ENCODE peak calls at places on chromosomes 16 and 17, in four cellular contexts. P, R, Q and I are unnamed samples.

GRCh38 chr17:57552114-57552601 is 192.9 kb downstream of the CCDC182 start:
- DNase-seq in P (peak), R (no peak), Q (no peak), I (no peak)

GRCh38 chr17:79438936-79439335 is 171.9 kb downstream of the RBFOX3 start:
- DNase-seq in P (no peak), R (no peak), Q (no peak), I (no peak)

GRCh38 chr16:57357330-57358151 is 1.0 kb upstream of the CCL22 start:
- DNase-seq in P (no peak), R (no peak), Q (no peak), I (no peak)

GRCh38 chr17:40582328-40582901 is 17.1 kb upstream of the CCR7 start:
- DNase-seq in P (no peak), R (no peak), Q (peak), I (peak)

GRCh38 chr16:71203631-71204030 is 26.9 kb downstream of the HYDIN start:
- DNase-seq in P (no peak), R (no peak), Q (no peak), I (no peak)

GRCh38 chr17:64015447-64015846 is 5.0 kb downstream of the ICAM2 start:
- DNase-seq in P (no peak), R (no peak), Q (no peak), I (no peak)

GRCh38 chr16:11955713-11956123 is 9.3 kb upstream of the TNFRSF17 start:
- DNase-seq in P (no peak), R (no peak), Q (no peak), I (peak)

GRCh38 chr16:57575468-57576277 is 33.2 kb downstream of the ADGRG5 start:
- DNase-seq in P (no peak), R (no peak), Q (no peak), I (no peak)

GRCh38 chr17:45197108-45197507 is 24.6 kb upstream of the FMNL1 start:
- DNase-seq in P (no peak), R (no peak), Q (no peak), I (no peak)

GRCh38 chr17:45200701-45201100 is 21.0 kb upstream of the FMNL1 start:
- DNase-seq in P (peak), R (no peak), Q (no peak), I (peak)

GRCh38 chr17:45197555-45198334 is 23.9 kb upstream of the FMNL1 start:
- DNase-seq in P (peak), R (peak), Q (peak), I (peak)

GRCh38 chr17:45201457-45201856 is 20.2 kb upstream of the FMNL1 start:
- DNase-seq in P (no peak), R (no peak), Q (no peak), I (no peak)
- TF ChIP-seq CTCF in P (no peak), R (no peak), Q (no peak), I (no peak)

GRCh38 chr17:7477392-7478275 is 1.8 kb downstream of the ZBTB4 start:
- DNase-seq in P (peak), R (no peak), Q (no peak), I (no peak)
- H3K4me3 ChIP-seq in P (peak), R (no peak), Q (peak), I (peak)

DNA sequence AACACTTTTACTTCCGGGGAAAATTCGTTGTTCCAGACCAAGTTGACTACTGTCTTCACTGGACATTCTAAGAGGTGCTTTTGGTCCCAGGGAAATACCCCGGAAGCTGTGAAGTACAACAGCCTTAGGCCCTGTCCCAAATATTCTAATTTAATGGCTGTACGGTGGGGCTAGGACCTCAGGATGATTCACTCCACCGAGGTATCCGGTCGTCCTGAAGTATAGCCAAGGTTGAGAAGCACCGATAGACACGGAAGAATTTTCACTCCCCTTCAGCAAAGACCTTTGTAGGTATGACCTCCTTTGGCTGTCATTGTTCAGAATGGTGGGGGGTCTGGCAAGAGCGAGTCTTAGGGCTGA is 34.9 kb upstream of the ARL4D start:
- DNase-seq in P (no peak), R (no peak), Q (no peak), I (no peak)
- TF ChIP-seq POLR2A in P (no peak), R (no peak), Q (no peak), I (no peak)

GRCh38 chr16:2465653-2466415 is 5.3 kb upstream of the NTN3 start:
- DNase-seq in P (no peak), R (no peak), Q (no peak), I (no peak)
- TF ChIP-seq CTCF in P (no peak), R (no peak), Q (no peak), I (no peak)

GRCh38 chr17:38585056-38585804 is 20.5 kb downstream of the SRCIN1 start:
- DNase-seq in P (no peak), R (no peak), Q (no peak), I (no peak)
- H3K4me3 ChIP-seq in P (no peak), R (no peak), Q (no peak), I (no peak)

GRCh38 chr17:76568771-76569170 is 16.9 kb downstream of the ST6GALNAC2 start:
- DNase-seq in P (no peak), R (no peak), Q (no peak), I (no peak)

GRCh38 chr17:76567634-76568432 is 17.8 kb downstream of the ST6GALNAC2 start:
- DNase-seq in P (peak), R (no peak), Q (no peak), I (no peak)

GRCh38 chr17:76566613-76566943 is 19.1 kb downstream of the ST6GALNAC2 start:
- DNase-seq in P (no peak), R (no peak), Q (no peak), I (no peak)

GRCh38 chr17:76566988-76567431 is 18.6 kb downstream of the ST6GALNAC2 start:
- DNase-seq in P (no peak), R (no peak), Q (no peak), I (no peak)

GRCh38 chr17:76565728-76566612 is 19.7 kb downstream of the ST6GALNAC2 start:
- DNase-seq in P (no peak), R (no peak), Q (no peak), I (no peak)
- TF ChIP-seq POLR2A in P (no peak), R (no peak), Q (no peak), I (no peak)

GRCh38 chr17:66449418-66449977 is 147.1 kb downstream of the PRKCA start:
- DNase-seq in P (no peak), R (no peak), Q (no peak), I (no peak)

GRCh38 chr17:66450857-66451158 is 148.4 kb downstream of the PRKCA start:
- DNase-seq in P (no peak), R (no peak), Q (no peak), I (no peak)

GRCh38 chr17:66448008-66448644 is 145.7 kb downstream of the PRKCA start:
- DNase-seq in P (no peak), R (no peak), Q (no peak), I (no peak)

GRCh38 chr17:66450008-66450856 is 147.8 kb downstream of the PRKCA start:
- DNase-seq in P (no peak), R (no peak), Q (no peak), I (no peak)

DNA sequence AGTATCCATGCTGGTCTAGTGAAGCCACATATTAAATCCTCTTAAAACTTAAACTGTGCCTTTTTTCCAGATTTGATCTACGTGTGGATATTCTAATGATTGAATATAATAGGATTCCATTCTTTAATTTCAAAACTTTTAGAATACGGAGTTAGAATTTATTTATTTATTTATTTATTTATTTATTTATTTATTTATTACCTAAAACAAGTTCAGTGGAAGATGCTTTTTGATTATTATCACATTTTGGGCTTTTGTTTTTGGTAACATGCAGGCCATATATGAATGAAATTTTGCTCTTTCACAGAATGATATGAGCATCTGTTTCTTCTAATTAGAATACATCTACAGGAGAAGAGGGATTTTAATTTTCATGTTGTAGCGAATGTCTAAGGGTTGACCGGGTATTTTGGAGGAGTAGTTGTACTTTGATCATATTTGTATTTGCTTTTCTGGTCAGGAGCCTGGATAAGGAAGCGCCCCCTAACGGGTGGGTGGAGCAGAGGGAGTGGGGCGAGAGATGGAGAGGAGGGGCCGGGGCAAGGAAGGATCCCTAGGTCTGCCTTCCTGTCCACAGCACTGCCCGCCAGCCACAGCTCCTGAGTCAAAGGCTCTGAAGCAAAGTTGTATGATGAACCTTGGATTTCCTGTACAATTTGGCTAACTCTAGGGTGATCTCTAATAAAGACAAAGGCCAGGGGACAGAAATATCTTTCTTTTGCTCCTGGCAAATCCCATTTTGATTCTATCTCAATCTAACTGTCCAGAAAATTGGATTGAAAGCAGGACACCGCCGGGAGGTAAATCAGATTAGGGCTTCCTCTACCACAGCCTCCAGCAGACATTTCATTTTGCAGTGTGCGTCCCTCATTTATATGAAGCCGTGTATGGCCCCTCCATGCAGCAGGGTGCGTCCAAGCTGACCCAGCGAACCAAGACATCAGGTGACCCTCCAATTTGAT is 149.1 kb downstream of the PRKCA start:
- DNase-seq in P (no peak), R (no peak), Q (no peak), I (no peak)
- TF ChIP-seq CTCF in P (no peak), R (peak), Q (no peak), I (no peak)

DNA sequence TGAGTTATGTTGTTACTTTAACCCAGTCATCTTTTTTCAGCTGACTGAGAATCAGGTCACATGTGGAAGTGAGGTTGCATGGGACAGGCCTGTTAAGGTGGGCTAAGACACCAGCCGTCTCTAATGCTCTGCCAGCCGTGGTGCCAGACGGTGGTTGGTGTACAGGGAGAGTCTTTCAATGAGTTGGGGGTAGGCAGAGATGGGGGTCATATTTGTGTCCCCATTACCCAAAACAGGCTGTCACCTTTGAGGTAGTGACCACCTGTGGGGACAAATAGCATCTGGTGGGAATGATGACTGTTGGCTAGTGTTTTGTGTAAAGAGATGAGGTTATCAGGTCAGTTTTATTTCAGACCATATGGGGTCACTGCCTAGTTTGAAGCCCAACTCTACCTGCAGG is 1.8 kb downstream of the RPL38 start:
- DNase-seq in P (no peak), R (no peak), Q (no peak), I (no peak)
- H3K4me3 ChIP-seq in P (peak), R (peak), Q (no peak), I (no peak)